ENCODE peak calls at places on chromosome 11, in nine cellular contexts. L is M059J, R is mesothelial cell of epicardium, O is fibroblast of lung, H is GM23338, F is right lobe of liver, B is cardiac muscle cell, T is iris pigment epithelial cell, A is HT1080. J is an unnamed sample.

GRCh38 chr11:120305286-120305685 is 19.8 kb upstream of the TLCD5 start:
- DNase-seq in O (no peak), F (no peak), H (no peak), R (no peak), T (no peak), B (no peak), L (peak), A (no peak), J (no peak)

GRCh38 chr11:119320593-119321524 is 3.9 kb upstream of the MCAM start:
- DNase-seq in O (peak), B (peak), A (peak), L (peak), T (peak), F (peak), H (peak), R (peak), J (no peak)

GRCh38 chr11:89441606-89442005 is 49.6 kb downstream of the NOX4 start:
- DNase-seq in H (no peak), L (no peak), B (no peak), O (no peak), F (no peak), T (no peak), A (no peak), R (no peak), J (no peak)

GRCh38 chr11:77267910-77268309 is 33.6 kb downstream of the GDPD4 start:
- DNase-seq in H (no peak), O (peak), R (no peak), F (no peak), B (no peak), A (peak), T (peak), L (peak), J (no peak)

GRCh38 chr11:65899356-65900124 is 648 bp downstream of the FOSL1 start:
- DNase-seq in B (peak), T (peak), R (no peak), F (no peak), A (peak), O (peak), L (peak), H (peak), J (peak)

GRCh38 chr11:109085708-109086373 is 336.1 kb upstream of the C11orf87 start:
- DNase-seq in R (no peak), B (peak), L (peak), F (peak), T (peak), A (peak), O (peak), H (no peak), J (peak)

GRCh38 chr11:3989891-3990290 is 104.7 kb upstream of the RRM1 start:
- DNase-seq in F (no peak), A (no peak), R (no peak), O (no peak), H (no peak), L (no peak), B (no peak), T (no peak), J (no peak)

GRCh38 chr11:110376711-110377324 is 52.9 kb upstream of the FDX1 start:
- DNase-seq in B (peak), T (peak), L (peak), A (peak), H (peak), F (peak), O (peak), R (peak), J (peak)

GRCh38 chr11:126467046-126467370 is 111.5 kb downstream of the ST3GAL4 start:
- DNase-seq in H (no peak), O (no peak), F (no peak), A (no peak), T (no peak), B (no peak), L (no peak), R (no peak), J (no peak)

GRCh38 chr11:119316729-119317591 is at the start of gene MCAM:
- DNase-seq in O (peak), R (peak), B (peak), H (peak), A (peak), T (peak), F (no peak), L (peak), J (no peak)

GRCh38 chr11:18171377-18172000 is 1.1 kb upstream of the MRGPRX4 start:
- DNase-seq in B (peak), R (no peak), T (peak), F (peak), A (peak), H (peak), L (peak), O (no peak), J (no peak)

GRCh38 chr11:108713076-108713790 is 48.4 kb downstream of the DDX10 start:
- DNase-seq in L (peak), T (peak), B (peak), R (no peak), A (peak), O (peak), H (no peak), F (no peak), J (no peak)

GRCh38 chr11:78187366-78188011 is 937 bp downstream of the KCTD21 start:
- DNase-seq in H (no peak), B (no peak), T (no peak), A (no peak), R (no peak), L (no peak), F (no peak), O (no peak), J (no peak)

GRCh38 chr11:61509058-61510029 is 795 bp downstream of the LRRC10B start:
- DNase-seq in B (peak), T (peak), F (peak), R (peak), L (peak), O (peak), H (peak), A (peak), J (peak)

J was measured in myocyte.